ENCODE peak calls at places on chromosomes 6 and 20, in five cellular contexts. H is CD8-positive, alpha-beta T cell; K is endothelial cell; E is BJ; S is upper lobe of right lung. U is an unnamed sample.

GRCh38 chr20:37627060-37627766 is 66.6 kb upstream of the CTNNBL1 start:
- DNase-seq in H (no peak), K (peak), E (no peak), S (no peak), U (peak)

GRCh38 chr6:68728580-68728979 is 93.5 kb downstream of the ADGRB3 start:
- DNase-seq in H (no peak), K (no peak), E (no peak), S (no peak), U (no peak)

GRCh38 chr20:38706482-38706881 is 17.8 kb upstream of the SLC32A1 start:
- DNase-seq in H (no peak), K (no peak), E (no peak), S (no peak), U (no peak)

GRCh38 chr6:37103169-37104039 is 66.5 kb upstream of the PIM1 start:
- DNase-seq in H (no peak), K (peak), E (no peak), S (peak), U (no peak)

GRCh38 chr20:43322851-43323250 is 133.1 kb upstream of the PTPRT start:
- DNase-seq in H (no peak), K (no peak), E (no peak), S (no peak), U (no peak)

GRCh38 chr20:40016884-40017283 is 672.2 kb downstream of the MAFB start:
- DNase-seq in H (no peak), K (no peak), E (no peak), S (no peak), U (no peak)

GRCh38 chr6:134533991-134534390 is 216.1 kb upstream of the SGK1 start:
- DNase-seq in H (no peak), K (no peak), E (no peak), S (no peak), U (no peak)

GRCh38 chr6:14128017-14128416 is 10.4 kb downstream of the CD83 start:
- DNase-seq in H (no peak), K (no peak), E (no peak), S (no peak), U (no peak)

GRCh38 chr6:88008821-88009220 is 38.8 kb upstream of the SPACA1 start:
- DNase-seq in H (no peak), K (no peak), E (no peak), S (no peak), U (no peak)

GRCh38 chr6:88008411-88008810 is 39.2 kb upstream of the SPACA1 start:
- DNase-seq in H (no peak), K (no peak), E (no peak), S (no peak), U (no peak)

GRCh38 chr6:88013015-88013414 is 34.6 kb upstream of the SPACA1 start:
- DNase-seq in H (no peak), K (no peak), E (no peak), S (no peak), U (no peak)

GRCh38 chr6:88013554-88013953 is 34.1 kb upstream of the SPACA1 start:
- DNase-seq in H (no peak), K (no peak), E (no peak), S (no peak), U (no peak)
- TF ChIP-seq CTCF in H (no peak), K (peak), E (no peak), S (no peak), U (no peak)

GRCh38 chr6:105137388-105137787 is 42.4 kb downstream of the POPDC3 start:
- DNase-seq in H (no peak), K (no peak), E (no peak), S (no peak), U (no peak)

GRCh38 chr6:105135907-105136432 is 43.8 kb downstream of the POPDC3 start:
- DNase-seq in H (no peak), K (no peak), E (no peak), S (no peak), U (no peak)

GRCh38 chr6:105135056-105135455 is 44.8 kb downstream of the POPDC3 start:
- DNase-seq in H (no peak), K (no peak), E (no peak), S (no peak), U (no peak)

GRCh38 chr6:105138141-105138540 is 41.7 kb downstream of the POPDC3 start:
- DNase-seq in H (no peak), K (no peak), E (no peak), S (no peak), U (no peak)

DNA sequence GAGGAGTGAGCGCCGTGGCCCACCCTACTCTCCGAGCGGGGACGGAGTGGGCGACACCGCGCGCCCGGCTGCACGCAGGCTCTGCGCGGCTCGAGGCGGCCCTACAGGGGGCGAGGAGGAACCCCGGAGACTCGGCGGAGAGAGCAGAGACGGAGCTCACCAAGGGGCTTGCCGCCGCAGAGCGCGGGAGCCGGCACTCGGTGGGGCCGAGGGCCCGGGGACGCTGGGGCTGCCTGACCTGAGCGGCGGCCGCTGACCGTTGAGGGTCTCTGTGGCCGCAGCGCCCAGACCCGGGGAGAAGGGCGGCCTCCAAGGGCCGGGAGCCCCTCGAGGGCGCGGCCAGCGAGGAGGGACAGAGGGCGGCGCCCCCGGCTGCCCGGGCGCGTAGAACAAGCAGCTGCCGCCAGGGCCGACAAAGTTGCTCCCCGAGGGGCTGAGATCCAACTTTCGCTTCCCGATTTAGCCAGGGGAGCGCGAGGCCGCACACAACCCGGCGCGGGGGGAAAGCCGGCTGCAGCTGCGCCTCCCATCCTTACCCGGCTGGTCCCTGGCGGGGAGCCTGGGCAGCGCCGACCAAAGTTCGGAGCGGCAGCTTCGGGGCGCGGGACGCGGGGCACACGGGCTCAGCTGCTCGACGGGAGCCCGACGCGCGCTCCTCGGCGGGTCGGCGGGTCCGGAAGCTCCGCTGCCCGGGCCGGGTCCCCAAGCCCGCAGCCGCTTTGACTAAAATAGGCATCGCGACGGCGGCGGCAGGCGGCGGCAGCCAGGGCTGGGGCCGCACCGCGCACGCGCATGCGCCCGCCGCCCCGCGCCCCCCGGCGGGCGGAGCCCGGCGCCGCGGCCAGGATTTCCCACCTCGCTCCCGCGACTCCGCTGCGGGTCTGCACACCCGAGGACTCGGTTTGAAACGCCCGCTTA is 43.1 kb downstream of the POPDC3 start:
- DNase-seq in H (no peak), K (peak), E (no peak), S (peak), U (peak)
- TF ChIP-seq CTCF in H (no peak), K (no peak), E (peak), S (peak), U (peak)

GRCh38 chr6:150184850-150185480 is 42.1 kb downstream of the PPP1R14C start:
- DNase-seq in H (no peak), K (no peak), E (no peak), S (no peak), U (no peak)
- TF ChIP-seq CTCF in H (no peak), K (no peak), E (no peak), S (no peak), U (no peak)

DNA sequence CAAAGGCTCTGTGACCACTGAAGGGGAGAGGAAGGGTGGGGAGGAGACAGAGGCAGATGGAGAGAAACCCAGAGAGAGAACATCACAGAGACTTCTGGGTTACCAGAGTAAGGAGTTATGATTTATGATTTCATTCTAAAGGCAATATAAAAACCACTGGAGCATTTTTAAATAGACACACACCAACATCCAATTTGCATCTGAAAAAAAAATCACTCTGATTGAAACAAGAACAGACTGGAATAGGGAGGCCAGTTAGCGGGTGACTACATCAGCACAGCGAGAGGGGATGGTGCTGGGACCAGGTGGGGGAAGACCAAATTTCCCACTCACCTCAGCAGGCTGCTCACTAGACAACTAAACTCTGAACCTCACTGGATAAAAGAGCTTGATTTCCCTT is 104.8 kb downstream of the AGPAT4 start:
- DNase-seq in H (no peak), K (no peak), E (no peak), S (no peak), U (no peak)
- TF ChIP-seq CTCF in H (no peak), K (no peak), E (no peak), S (no peak), U (no peak)

DNA sequence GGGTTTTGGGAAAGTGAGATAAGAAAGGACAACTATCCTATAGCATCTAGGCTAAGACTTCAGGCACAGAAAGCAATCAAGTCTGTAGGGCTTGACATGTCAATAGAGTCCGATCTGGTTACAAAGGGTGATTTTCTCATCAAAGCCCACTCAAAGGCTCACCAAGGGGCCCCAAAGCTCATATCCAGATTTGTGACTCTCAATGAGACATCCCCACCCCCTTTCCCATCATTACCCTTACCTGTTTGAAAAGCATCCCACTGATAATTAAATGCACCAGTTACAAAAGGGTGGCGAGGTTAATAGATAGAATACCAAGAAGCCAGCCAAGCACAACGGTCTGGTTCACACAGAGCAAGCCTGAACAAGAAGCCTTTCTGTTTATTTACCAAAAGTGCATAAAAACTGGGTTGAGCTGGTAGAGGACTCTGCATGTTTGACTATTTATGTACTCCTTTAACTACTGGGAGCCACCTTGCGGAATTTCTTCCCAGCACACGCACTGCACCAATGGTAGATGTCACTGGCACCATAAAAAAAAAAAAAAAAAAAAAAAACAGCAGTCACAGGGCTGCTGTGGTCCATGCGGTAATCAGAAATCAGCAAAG is 6.1 kb downstream of the JAG1 start:
- DNase-seq in H (no peak), K (no peak), E (no peak), S (no peak), U (no peak)
- TF ChIP-seq CTCF in H (no peak), K (no peak), E (no peak), S (no peak), U (no peak)

GRCh38 chr6:159234102-159234553 is 64.9 kb downstream of the FNDC1 start:
- DNase-seq in H (no peak), K (no peak), E (no peak), S (no peak), U (no peak)

GRCh38 chr6:159232751-159233150 is 63.6 kb downstream of the FNDC1 start:
- DNase-seq in H (no peak), K (no peak), E (no peak), S (no peak), U (no peak)

GRCh38 chr6:159232106-159232645 is 63.0 kb downstream of the FNDC1 start:
- DNase-seq in H (no peak), K (no peak), E (no peak), S (no peak), U (no peak)

GRCh38 chr6:159229526-159229925 is 60.3 kb downstream of the FNDC1 start:
- DNase-seq in H (no peak), K (no peak), E (no peak), S (no peak), U (no peak)

GRCh38 chr6:159233365-159234101 is 64.3 kb downstream of the FNDC1 start:
- DNase-seq in H (no peak), K (peak), E (no peak), S (no peak), U (no peak)
- TF ChIP-seq CTCF in H (no peak), K (peak), E (no peak), S (no peak), U (no peak)